ENCODE peak calls at places on chromosomes 5 and 9, in five cellular contexts. One of them, this sample, is unnamed.

GRCh38 chr5:177490992-177491391 is 6.4 kb downstream of the PDLIM7 start:
- DNase-seq in bronchial epithelial cell: no peak
- DNase-seq in B cell: no peak
- DNase-seq in Caco-2: no peak
- DNase-seq in natural killer cell: no peak
- DNase-seq in this sample: no peak

GRCh38 chr9:107948086-107948485 is 458.5 kb upstream of the KLF4 start:
- DNase-seq in B cell: no peak
- DNase-seq in bronchial epithelial cell: no peak
- DNase-seq in Caco-2: no peak
- DNase-seq in natural killer cell: no peak
- DNase-seq in this sample: no peak

GRCh38 chr9:33248606-33249005 is 8.6 kb downstream of the SPINK4 start:
- DNase-seq in B cell: no peak
- DNase-seq in bronchial epithelial cell: no peak
- DNase-seq in natural killer cell: no peak
- DNase-seq in Caco-2: no peak
- DNase-seq in this sample: no peak

GRCh38 chr5:137791387-137791786 is 37.2 kb upstream of the HNRNPA0 start:
- DNase-seq in B cell: no peak
- DNase-seq in bronchial epithelial cell: no peak
- DNase-seq in Caco-2: no peak
- DNase-seq in natural killer cell: no peak
- DNase-seq in this sample: peak; percentile 26

GRCh38 chr5:6454628-6455053 is 6.0 kb downstream of the UBE2QL1 start:
- DNase-seq in natural killer cell: no peak
- DNase-seq in bronchial epithelial cell: no peak
- DNase-seq in B cell: no peak
- DNase-seq in Caco-2: no peak
- DNase-seq in this sample: no peak

GRCh38 chr9:35687306-35687705 is 2.4 kb downstream of the TPM2 start:
- DNase-seq in Caco-2: no peak
- DNase-seq in bronchial epithelial cell: no peak
- DNase-seq in natural killer cell: no peak
- DNase-seq in B cell: no peak
- DNase-seq in this sample: no peak

GRCh38 chr5:33160871-33161270 is 279.9 kb upstream of the TARS1 start:
- DNase-seq in bronchial epithelial cell: peak; percentile 76
- DNase-seq in Caco-2: no peak
- DNase-seq in natural killer cell: no peak
- DNase-seq in B cell: no peak
- DNase-seq in this sample: no peak

GRCh38 chr9:108786756-108787663 is 68.8 kb downstream of the ACTL7B start:
- DNase-seq in natural killer cell: no peak
- DNase-seq in B cell: no peak
- DNase-seq in bronchial epithelial cell: peak; percentile 96
- DNase-seq in Caco-2: no peak
- DNase-seq in this sample: peak; percentile 83

GRCh38 chr9:126614455-126615248 is 924 bp downstream of the LMX1B start:
- DNase-seq in B cell: peak; percentile 30
- DNase-seq in Caco-2: no peak
- DNase-seq in bronchial epithelial cell: no peak
- DNase-seq in natural killer cell: no peak
- DNase-seq in this sample: no peak

GRCh38 chr5:159975462-159976019 is 33.4 kb upstream of the TTC1 start:
- DNase-seq in B cell: no peak
- DNase-seq in bronchial epithelial cell: peak; percentile 61
- DNase-seq in natural killer cell: no peak
- DNase-seq in Caco-2: no peak
- DNase-seq in this sample: peak; percentile 38

GRCh38 chr9:82599550-82599949 is 463.4 kb downstream of the RASEF start:
- DNase-seq in Caco-2: no peak
- DNase-seq in natural killer cell: no peak
- DNase-seq in B cell: no peak
- DNase-seq in bronchial epithelial cell: no peak
- DNase-seq in this sample: no peak

GRCh38 chr5:138544171-138545134 is 1.4 kb upstream of the ETF1 start:
- DNase-seq in natural killer cell: no peak
- DNase-seq in Caco-2: no peak
- DNase-seq in B cell: no peak
- DNase-seq in bronchial epithelial cell: peak; percentile 63
- DNase-seq in this sample: no peak

GRCh38 chr5:128084228-128085167 is 932 bp downstream of the SLC12A2 start:
- DNase-seq in bronchial epithelial cell: peak; percentile 59
- DNase-seq in natural killer cell: peak; percentile 45
- DNase-seq in Caco-2: peak; percentile 44
- DNase-seq in B cell: peak; percentile 60
- DNase-seq in this sample: peak; percentile 28

GRCh38 chr9:4762889-4763521 is 22.0 kb upstream of the AK3 start:
- DNase-seq in natural killer cell: no peak
- DNase-seq in B cell: peak; percentile 38
- DNase-seq in Caco-2: no peak
- DNase-seq in bronchial epithelial cell: peak; percentile 17
- DNase-seq in this sample: no peak

GRCh38 chr5:131538177-131538593 is 96.8 kb downstream of the RAPGEF6 start:
- DNase-seq in bronchial epithelial cell: peak; percentile 98
- DNase-seq in Caco-2: no peak
- DNase-seq in natural killer cell: no peak
- DNase-seq in B cell: no peak
- DNase-seq in this sample: peak; percentile 74

GRCh38 chr5:69105996-69106906 is 12.4 kb downstream of the SLC30A5 start:
- DNase-seq in B cell: peak; percentile 29
- DNase-seq in natural killer cell: no peak
- DNase-seq in bronchial epithelial cell: no peak
- DNase-seq in Caco-2: no peak
- DNase-seq in this sample: no peak

GRCh38 chr5:173858675-173859121 is 29.5 kb upstream of the CPEB4 start:
- DNase-seq in natural killer cell: no peak
- DNase-seq in bronchial epithelial cell: no peak
- DNase-seq in Caco-2: no peak
- DNase-seq in B cell: no peak
- DNase-seq in this sample: no peak

GRCh38 chr9:110842169-110842568 is 173.6 kb downstream of the MUSK start:
- DNase-seq in B cell: no peak
- DNase-seq in Caco-2: no peak
- DNase-seq in natural killer cell: no peak
- DNase-seq in bronchial epithelial cell: peak; percentile 63
- DNase-seq in this sample: peak; percentile 23
- TF ChIP-seq CTCF in B cell: no peak
- TF ChIP-seq CTCF in Caco-2: peak; percentile 45
- TF ChIP-seq CTCF in natural killer cell: no peak
- TF ChIP-seq CTCF in bronchial epithelial cell: no peak
- TF ChIP-seq CTCF in this sample: peak; percentile 26

DNA sequence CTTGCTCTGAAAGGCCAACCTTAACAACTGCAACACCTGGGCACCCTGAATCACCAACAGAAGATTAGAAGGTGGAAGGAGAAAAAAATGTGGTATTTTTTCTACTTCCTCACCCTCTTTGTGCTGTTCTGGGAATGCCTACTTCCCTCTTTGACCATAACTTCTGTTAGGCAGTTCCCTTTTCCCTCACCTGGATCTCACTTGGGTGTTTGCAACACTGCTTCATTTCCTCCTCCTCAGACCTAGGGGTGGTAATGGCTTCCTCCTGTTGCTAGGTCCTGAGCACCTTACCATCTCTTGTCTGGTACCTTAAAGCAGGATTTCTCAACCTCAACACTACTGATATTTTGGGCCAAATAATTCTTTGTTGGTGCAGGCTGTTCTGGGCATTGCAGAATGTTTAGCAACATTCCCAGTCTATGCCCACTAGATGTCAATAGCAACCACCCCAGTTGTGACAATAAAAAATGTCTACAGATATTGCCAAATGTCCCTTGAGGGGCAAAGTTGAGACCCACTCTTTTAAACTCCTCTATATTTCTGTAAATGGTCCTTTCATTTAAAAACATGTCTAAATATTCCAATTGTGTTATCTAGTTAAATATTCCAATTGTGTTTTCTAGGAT is 300.0 kb upstream of the VLDLR start:
- DNase-seq in natural killer cell: no peak
- DNase-seq in Caco-2: no peak
- DNase-seq in B cell: no peak
- DNase-seq in bronchial epithelial cell: no peak
- DNase-seq in this sample: no peak
- TF ChIP-seq CTCF in natural killer cell: no peak
- TF ChIP-seq CTCF in Caco-2: no peak
- TF ChIP-seq CTCF in B cell: no peak
- TF ChIP-seq CTCF in bronchial epithelial cell: peak; percentile 29
- TF ChIP-seq CTCF in this sample: peak; percentile 45

GRCh38 chr9:114909657-114910056 is 20.7 kb downstream of the TNFSF8 start:
- DNase-seq in bronchial epithelial cell: no peak
- DNase-seq in B cell: peak; percentile 44
- DNase-seq in natural killer cell: no peak
- DNase-seq in Caco-2: no peak
- DNase-seq in this sample: no peak

GRCh38 chr9:114913217-114913616 is 17.2 kb downstream of the TNFSF8 start:
- DNase-seq in Caco-2: no peak
- DNase-seq in natural killer cell: no peak
- DNase-seq in bronchial epithelial cell: no peak
- DNase-seq in B cell: no peak
- DNase-seq in this sample: no peak

GRCh38 chr9:114911167-114911821 is 19.1 kb downstream of the TNFSF8 start:
- DNase-seq in natural killer cell: no peak
- DNase-seq in B cell: no peak
- DNase-seq in bronchial epithelial cell: peak; percentile 59
- DNase-seq in Caco-2: no peak
- DNase-seq in this sample: no peak

GRCh38 chr9:114910541-114910940 is 19.9 kb downstream of the TNFSF8 start:
- DNase-seq in bronchial epithelial cell: no peak
- DNase-seq in B cell: peak; percentile 38
- DNase-seq in natural killer cell: no peak
- DNase-seq in Caco-2: no peak
- DNase-seq in this sample: no peak

GRCh38 chr9:114914139-114914538 is 16.3 kb downstream of the TNFSF8 start:
- DNase-seq in B cell: no peak
- DNase-seq in natural killer cell: no peak
- DNase-seq in bronchial epithelial cell: no peak
- DNase-seq in Caco-2: no peak
- DNase-seq in this sample: no peak
- TF ChIP-seq CTCF in B cell: no peak
- TF ChIP-seq CTCF in natural killer cell: no peak
- TF ChIP-seq CTCF in bronchial epithelial cell: no peak
- TF ChIP-seq CTCF in Caco-2: peak; percentile 31
- TF ChIP-seq CTCF in this sample: peak; percentile 18

GRCh38 chr9:73202992-73203391 is 51.3 kb downstream of the ANXA1 start:
- DNase-seq in Caco-2: no peak
- DNase-seq in bronchial epithelial cell: no peak
- DNase-seq in natural killer cell: no peak
- DNase-seq in B cell: no peak
- DNase-seq in this sample: no peak

GRCh38 chr9:73204910-73205309 is 53.2 kb downstream of the ANXA1 start:
- DNase-seq in bronchial epithelial cell: no peak
- DNase-seq in B cell: no peak
- DNase-seq in Caco-2: no peak
- DNase-seq in natural killer cell: no peak
- DNase-seq in this sample: no peak

GRCh38 chr9:73199886-73200285 is 48.2 kb downstream of the ANXA1 start:
- DNase-seq in natural killer cell: no peak
- DNase-seq in Caco-2: peak; percentile 22
- DNase-seq in bronchial epithelial cell: peak; percentile 15
- DNase-seq in B cell: no peak
- DNase-seq in this sample: no peak

GRCh38 chr9:73199448-73199847 is 47.8 kb downstream of the ANXA1 start:
- DNase-seq in bronchial epithelial cell: no peak
- DNase-seq in Caco-2: no peak
- DNase-seq in B cell: no peak
- DNase-seq in natural killer cell: no peak
- DNase-seq in this sample: no peak

DNA sequence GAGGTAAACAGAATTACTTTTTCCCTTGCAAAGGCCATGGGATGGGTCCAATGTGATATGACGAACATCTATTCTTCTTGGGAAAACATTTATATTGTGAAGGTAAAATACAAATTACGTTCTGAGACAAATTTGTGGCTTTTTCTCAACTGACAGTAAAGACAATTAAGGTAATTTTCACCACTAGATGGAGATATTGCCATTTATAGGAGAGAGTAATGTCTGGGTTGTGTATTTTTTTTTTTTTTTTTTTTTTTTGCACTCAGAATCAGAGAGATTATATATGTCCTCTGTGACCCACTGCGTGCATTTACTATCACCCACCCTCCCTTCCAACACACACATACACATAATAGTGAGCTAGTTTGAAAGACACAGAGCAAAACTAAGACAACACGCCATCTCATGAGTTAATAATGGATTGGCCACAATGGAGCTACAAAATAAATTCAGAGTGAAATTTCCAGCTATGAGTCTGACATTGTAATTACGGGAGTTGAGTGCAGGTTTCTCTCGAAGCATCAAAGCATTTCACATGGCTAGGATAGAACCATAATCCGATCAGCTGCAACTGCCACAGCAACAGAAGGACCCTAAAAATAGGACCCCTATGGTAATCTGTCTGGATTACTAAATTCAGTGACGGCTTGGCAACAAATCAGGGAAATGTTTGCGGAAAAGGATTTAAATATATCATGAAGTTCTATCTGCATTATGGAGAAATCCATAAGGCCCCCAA is 49.2 kb downstream of the ANXA1 start:
- DNase-seq in natural killer cell: no peak
- DNase-seq in bronchial epithelial cell: peak; percentile 49
- DNase-seq in B cell: peak; percentile 16
- DNase-seq in Caco-2: no peak
- DNase-seq in this sample: no peak
- TF ChIP-seq CTCF in natural killer cell: peak; percentile 67
- TF ChIP-seq CTCF in bronchial epithelial cell: peak; percentile 30
- TF ChIP-seq CTCF in B cell: peak; percentile 45
- TF ChIP-seq CTCF in Caco-2: peak; percentile 19
- TF ChIP-seq CTCF in this sample: peak; percentile 70

DNA sequence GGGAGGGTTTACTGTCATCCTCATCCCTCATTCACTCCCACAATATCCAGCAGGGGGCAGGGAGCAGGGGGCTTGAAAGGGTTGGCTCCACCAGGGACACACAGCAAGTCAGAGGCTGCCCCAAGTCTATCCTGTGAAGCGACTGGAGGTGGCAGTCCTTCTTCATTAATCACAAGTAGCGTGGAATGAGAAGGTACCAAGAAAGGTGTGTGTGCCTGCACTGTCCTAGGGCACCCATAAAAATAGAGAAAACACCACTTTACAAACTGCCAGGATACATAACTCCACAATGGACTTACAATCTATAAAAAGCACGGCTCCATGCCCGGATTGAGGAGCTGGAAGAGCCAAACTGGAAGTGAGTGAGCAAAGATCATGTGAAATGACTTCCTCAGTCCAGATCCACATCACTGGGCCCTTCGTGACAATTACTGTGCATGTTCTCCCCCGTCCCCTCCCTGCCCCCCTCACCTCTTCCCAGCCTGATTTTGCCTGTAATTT is 183.9 kb downstream of the SLIT3 start:
- DNase-seq in bronchial epithelial cell: no peak
- DNase-seq in Caco-2: peak; percentile 70
- DNase-seq in natural killer cell: no peak
- DNase-seq in B cell: no peak
- DNase-seq in this sample: no peak
- TF ChIP-seq CTCF in bronchial epithelial cell: no peak
- TF ChIP-seq CTCF in Caco-2: peak; percentile 43
- TF ChIP-seq CTCF in natural killer cell: no peak
- TF ChIP-seq CTCF in B cell: no peak
- TF ChIP-seq CTCF in this sample: peak; percentile 21

GRCh38 chr5:14946813-14947640 is 75.4 kb upstream of the ANKH start:
- DNase-seq in bronchial epithelial cell: peak; percentile 76
- DNase-seq in Caco-2: no peak
- DNase-seq in B cell: peak; percentile 58
- DNase-seq in natural killer cell: no peak
- DNase-seq in this sample: peak; percentile 37
- TF ChIP-seq CTCF in bronchial epithelial cell: peak; percentile 64
- TF ChIP-seq CTCF in Caco-2: peak; percentile 63
- TF ChIP-seq CTCF in B cell: peak; percentile 69
- TF ChIP-seq CTCF in natural killer cell: peak; percentile 47
- TF ChIP-seq CTCF in this sample: peak; percentile 69

GRCh38 chr9:40927260-40927631 is 201.2 kb downstream of the FOXD4L6 start:
- DNase-seq in B cell: no peak
- DNase-seq in bronchial epithelial cell: no peak
- DNase-seq in Caco-2: no peak
- DNase-seq in natural killer cell: no peak
- DNase-seq in this sample: no peak
- TF ChIP-seq CTCF in B cell: no peak
- TF ChIP-seq CTCF in bronchial epithelial cell: no peak
- TF ChIP-seq CTCF in Caco-2: no peak
- TF ChIP-seq CTCF in natural killer cell: no peak
- TF ChIP-seq CTCF in this sample: no peak